ENCODE peak calls at places on chromosomes 2 and 18, in four cellular contexts. Y is endothelial cell, R is GM10248, K is HFFc6. N is an unnamed sample.

GRCh38 chr2:29059612-29060011 is 14.7 kb downstream of the PCARE start:
- DNase-seq in Y (no peak), R (no peak), K (no peak), N (no peak)

GRCh38 chr2:190637331-190637734 is 11.6 kb upstream of the NAB1 start:
- DNase-seq in Y (no peak), R (no peak), K (no peak), N (no peak)

GRCh38 chr2:215718890-215719289 is 283.0 kb upstream of the FN1 start:
- DNase-seq in Y (no peak), R (no peak), K (no peak), N (no peak)

GRCh38 chr18:55096261-55097026 is 137.2 kb upstream of the CCDC68 start:
- DNase-seq in Y (peak; percentile 31), R (peak; percentile 12), K (peak; percentile 81), N (no peak)

GRCh38 chr2:142472382-142472781 is 341.6 kb upstream of the LRP1B start:
- DNase-seq in Y (no peak), R (no peak), K (no peak), N (no peak)

GRCh38 chr2:85875613-85876012 is 13.2 kb downstream of the ST3GAL5 start:
- DNase-seq in Y (no peak), R (no peak), K (no peak), N (no peak)

GRCh38 chr2:37554157-37554515 is 117.3 kb downstream of the CDC42EP3 start:
- DNase-seq in Y (no peak), R (no peak), K (no peak), N (no peak)

GRCh38 chr18:34039194-34039593 is 185.5 kb downstream of the NOL4 start:
- DNase-seq in Y (no peak), R (no peak), K (no peak), N (no peak)

GRCh38 chr2:124035001-124035400 is 9.9 kb downstream of the CNTNAP5 start:
- DNase-seq in Y (no peak), R (no peak), K (no peak), N (no peak)

GRCh38 chr18:9210996-9211395 is 74.4 kb downstream of the ANKRD12 start:
- DNase-seq in Y (no peak), R (no peak), K (no peak), N (no peak)

GRCh38 chr2:177880278-177880677 is 192.3 kb downstream of the PDE11A start:
- DNase-seq in Y (no peak), R (no peak), K (no peak), N (no peak)

GRCh38 chr2:61177727-61178549 is 15.9 kb downstream of the C2orf74 start:
- DNase-seq in Y (peak; percentile 33), R (peak; percentile 34), K (no peak), N (peak; percentile 48)

GRCh38 chr2:55123851-55124269 is 73.6 kb upstream of the RTN4 start:
- DNase-seq in Y (no peak), R (no peak), K (no peak), N (no peak)

GRCh38 chr2:182073613-182074012 is 88.0 kb downstream of the PPP1R1C start:
- DNase-seq in Y (no peak), R (no peak), K (no peak), N (no peak)

GRCh38 chr2:76197842-76198448 is 487.2 kb upstream of the GCFC2 start:
- DNase-seq in Y (peak; percentile 75), R (peak; percentile 11), K (peak; percentile 31), N (peak; percentile 69)

GRCh38 chr2:173876833-173877413 is 88.2 kb downstream of the SP3 start:
- DNase-seq in Y (no peak), R (no peak), K (no peak), N (no peak)

GRCh38 chr2:42922790-42923631 is 130.6 kb upstream of the HAAO start:
- DNase-seq in Y (no peak), R (no peak), K (peak; percentile 86), N (no peak)

GRCh38 chr2:228556707-228557106 is 375.2 kb upstream of the SPHKAP start:
- DNase-seq in Y (no peak), R (no peak), K (peak; percentile 39), N (no peak)

GRCh38 chr2:230067990-230068657 is 600 bp downstream of the SLC16A14 start:
- DNase-seq in Y (peak; percentile 56), R (peak; percentile 53), K (no peak), N (peak; percentile 61)
- TF ChIP-seq CTCF in Y (no peak), R (peak; percentile 29), K (peak; percentile 19), N (no peak)

GRCh38 chr2:3492951-3493609 is 26.3 kb downstream of the ADI1 start:
- DNase-seq in Y (no peak), R (peak; percentile 9), K (peak; percentile 4), N (no peak)
- TF ChIP-seq CTCF in Y (no peak), R (no peak), K (no peak), N (no peak)

GRCh38 chr18:74243127-74243526 is 48.6 kb downstream of the CYB5A start:
- DNase-seq in Y (no peak), R (no peak), K (no peak), N (no peak)
- TF ChIP-seq CTCF in Y (no peak), R (no peak), K (no peak), N (no peak)

GRCh38 chr18:28176674-28176932 is 327 bp downstream of the CDH2 start:
- DNase-seq in Y (no peak), R (no peak), K (no peak), N (no peak)

GRCh38 chr18:28175930-28176673 is 828 bp downstream of the CDH2 start:
- DNase-seq in Y (peak; percentile 46), R (peak; percentile 12), K (peak; percentile 27), N (no peak)

GRCh38 chr18:28178720-28179119 is 1.8 kb upstream of the CDH2 start:
- DNase-seq in Y (no peak), R (no peak), K (peak; percentile 66), N (no peak)

GRCh38 chr18:28177828-28178635 is 1.1 kb upstream of the CDH2 start:
- DNase-seq in Y (peak; percentile 81), R (peak; percentile 22), K (peak; percentile 58), N (no peak)

DNA sequence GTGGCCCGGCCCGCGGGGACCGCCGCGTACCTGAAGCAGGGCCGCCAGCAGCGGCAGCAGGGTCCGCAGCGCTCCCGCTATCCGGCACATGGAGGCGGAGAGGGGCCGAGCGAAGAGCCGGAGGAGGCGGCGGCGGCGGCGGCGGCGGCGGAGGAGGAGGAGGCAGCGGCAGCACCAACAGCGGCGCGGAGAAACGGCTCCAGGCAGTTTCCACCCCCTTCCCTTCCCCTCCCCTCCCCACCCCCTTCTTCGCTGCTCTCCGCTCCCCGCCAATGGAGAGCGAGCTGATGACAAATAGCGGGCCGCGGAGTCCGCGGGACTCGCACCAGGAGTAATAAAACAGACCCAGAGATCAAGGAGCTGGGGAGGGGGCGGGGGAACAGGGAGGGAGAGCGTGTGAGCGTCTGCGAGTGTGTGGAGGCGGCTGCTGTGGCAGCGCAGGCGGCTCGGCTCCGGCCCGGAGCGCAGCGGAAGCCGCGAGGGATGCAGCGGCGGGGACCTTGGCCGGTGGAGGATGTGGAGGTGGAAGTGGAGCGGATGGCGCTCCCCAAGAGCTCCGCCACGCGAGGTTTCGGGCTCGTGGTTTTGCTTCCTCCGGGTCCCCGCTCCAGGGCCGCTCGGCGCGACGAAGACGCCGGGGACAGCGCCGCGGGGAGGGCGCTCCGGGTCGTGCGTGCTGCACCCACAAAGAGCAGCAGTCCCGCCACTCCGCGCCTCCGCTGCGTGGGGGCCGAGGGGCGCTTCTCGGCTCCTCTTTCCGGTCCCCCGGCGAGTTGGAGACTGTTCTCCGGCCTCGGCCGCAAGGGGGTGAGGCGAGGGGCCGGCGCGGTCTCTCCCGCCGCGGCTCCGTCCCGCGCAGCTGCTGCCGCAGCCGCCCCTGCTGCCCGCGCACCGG is at the start of gene CDH2:
- DNase-seq in Y (peak; percentile 71), R (peak; percentile 26), K (peak; percentile 82), N (peak; percentile 25)
- TF ChIP-seq CTCF in Y (peak; percentile 39), R (no peak), K (peak; percentile 66), N (no peak)

DNA sequence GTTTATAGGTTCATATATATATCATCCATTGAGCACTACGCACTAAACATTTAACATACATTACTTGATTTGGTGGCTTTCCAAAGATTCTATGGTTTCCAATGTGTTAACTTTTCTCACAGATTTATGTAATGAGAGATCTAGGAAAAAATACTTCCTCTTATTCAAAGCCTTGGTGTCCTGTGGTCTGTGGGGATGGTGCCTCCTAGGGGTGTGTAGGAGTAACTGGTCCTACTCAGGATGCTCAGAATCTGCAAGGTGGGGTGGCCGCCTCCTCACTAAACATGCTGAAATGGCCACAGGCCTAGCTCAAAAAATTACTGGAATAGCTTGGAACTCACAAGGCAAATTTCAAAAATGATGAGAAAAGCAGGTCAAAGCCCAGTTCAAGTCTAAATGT is 11.6 kb downstream of the GPR55 start:
- DNase-seq in Y (no peak), R (no peak), K (no peak), N (peak; percentile 58)
- TF ChIP-seq CTCF in Y (peak; percentile 63), R (peak; percentile 33), K (peak; percentile 68), N (peak; percentile 58)

DNA sequence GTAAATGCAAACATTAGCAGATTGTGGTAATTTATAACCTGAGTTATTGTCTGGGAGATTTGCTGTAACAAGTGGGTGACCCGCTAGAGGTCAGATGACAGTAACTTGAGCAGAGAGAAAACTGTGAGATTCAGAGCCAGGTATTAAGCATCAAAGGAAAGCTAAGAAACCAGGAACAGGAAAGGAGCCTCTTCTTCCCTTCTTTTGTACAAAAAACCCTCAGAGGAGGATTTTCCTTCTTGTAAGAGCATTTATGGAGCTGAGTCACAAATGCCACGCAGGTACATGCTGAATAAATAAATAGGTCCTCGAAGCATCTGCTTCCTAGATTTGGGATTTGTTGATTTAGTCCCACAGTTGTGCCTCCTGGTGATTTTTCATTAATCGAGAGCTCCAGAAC is 146.5 kb downstream of the SH3BP4 start:
- DNase-seq in Y (no peak), R (no peak), K (no peak), N (no peak)
- TF ChIP-seq CTCF in Y (no peak), R (no peak), K (no peak), N (no peak)